ENCODE peak calls at places on chromosomes 11 and 22, in five cellular contexts. Z is RWPE1, T is substantia nigra, E is tibial artery, Q is foreskin keratinocyte. D is an unnamed sample.

GRCh38 chr22:37464181-37464580 is 22.0 kb downstream of the MFNG start:
- DNase-seq in Z (no peak), T (no peak), E (no peak), Q (no peak), D (peak)

GRCh38 chr22:20583471-20583922 is 76.1 kb downstream of the MED15 start:
- DNase-seq in Z (no peak), T (no peak), E (no peak), Q (no peak), D (no peak)

GRCh38 chr22:47997052-47997568 is 1234.7 kb downstream of the TBC1D22A start:
- DNase-seq in Z (no peak), T (no peak), E (no peak), Q (no peak), D (no peak)

GRCh38 chr11:130599073-130599654 is 150.7 kb downstream of the ADAMTS15 start:
- DNase-seq in Z (no peak), T (no peak), E (peak), Q (no peak), D (peak)

GRCh38 chr11:134178275-134178674 is 45.5 kb downstream of the NCAPD3 start:
- DNase-seq in Z (no peak), T (no peak), E (no peak), Q (no peak), D (no peak)

GRCh38 chr22:23054531-23055257 is 15.6 kb upstream of the GNAZ start:
- DNase-seq in Z (no peak), T (no peak), E (peak), Q (no peak), D (no peak)

GRCh38 chr11:125404811-125405481 is 91.1 kb downstream of the FEZ1 start:
- DNase-seq in Z (peak), T (no peak), E (peak), Q (no peak), D (peak)

GRCh38 chr11:65502274-65502851 is 3.5 kb downstream of the MALAT1 start:
- DNase-seq in Z (no peak), T (no peak), E (no peak), Q (no peak), D (no peak)

GRCh38 chr11:111917312-111917711 is 1.4 kb upstream of the C11orf52 start:
- DNase-seq in Z (no peak), T (no peak), E (no peak), Q (no peak), D (no peak)

GRCh38 chr11:132131962-132132361 is 761.5 kb downstream of the NTM start:
- DNase-seq in Z (no peak), T (no peak), E (no peak), Q (no peak), D (no peak)

DNA sequence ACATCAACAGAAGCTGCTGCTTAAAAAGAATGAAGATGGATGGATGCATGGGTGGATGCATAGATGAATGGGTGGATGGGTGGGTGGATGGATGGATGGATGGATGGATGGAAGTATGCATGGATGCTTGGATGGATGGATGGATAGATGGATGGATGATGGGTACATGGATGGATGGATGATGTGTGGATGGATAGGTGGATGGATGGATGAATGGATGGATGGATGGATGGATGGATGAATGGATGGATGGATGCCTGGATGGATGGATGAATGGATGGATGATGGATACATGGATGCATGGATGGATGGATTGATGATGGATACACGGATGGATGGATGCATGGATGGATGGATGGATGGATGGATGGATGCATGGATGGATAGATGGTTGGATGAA is 110.8 kb downstream of the LDLRAD3 start:
- DNase-seq in Z (no peak), T (no peak), E (no peak), Q (no peak), D (no peak)
- H3K27ac ChIP-seq in Z (no peak), T (no peak), E (no peak), Q (no peak), D (no peak)

DNA sequence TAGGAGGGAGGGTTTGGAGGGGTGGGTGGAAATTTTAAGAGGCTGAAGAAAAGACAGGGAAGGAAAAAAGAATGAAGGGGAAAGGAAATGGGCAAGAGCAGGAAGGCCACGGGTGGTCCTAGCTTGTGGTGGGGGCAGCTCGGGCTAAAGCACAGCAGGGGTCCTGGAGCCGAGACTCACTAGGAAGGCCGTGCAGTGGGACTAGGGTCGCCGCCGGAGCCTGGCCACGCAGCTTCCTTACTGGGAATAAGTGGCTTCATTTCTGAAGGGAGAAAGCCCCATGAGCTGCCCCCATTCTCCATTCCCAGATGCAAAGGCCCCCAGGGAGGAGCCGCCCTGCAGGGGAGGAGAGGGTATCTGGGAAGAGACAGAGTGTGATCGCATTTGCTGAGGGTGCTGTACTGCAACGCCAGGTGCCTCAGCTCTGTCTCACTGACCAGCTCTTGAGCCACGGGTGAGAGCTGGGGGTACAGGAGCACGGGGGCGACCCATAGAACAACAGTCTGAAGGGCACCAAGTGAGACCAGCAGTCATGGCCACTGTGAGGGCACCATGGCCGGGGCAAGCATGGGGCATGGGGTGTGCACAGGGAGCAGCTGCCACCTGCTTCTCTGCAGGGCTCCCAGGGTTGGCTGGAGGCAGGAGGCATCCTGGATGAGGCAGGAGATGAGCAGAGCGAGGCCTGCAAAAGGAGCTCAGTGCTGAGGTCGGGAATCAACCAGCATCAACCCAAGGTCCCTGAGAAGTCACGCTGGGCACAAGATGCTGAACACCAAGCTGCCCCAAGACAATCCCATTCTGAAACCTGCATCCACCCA is 11.6 kb downstream of the TOP3B start:
- DNase-seq in Z (no peak), T (no peak), E (no peak), Q (no peak), D (no peak)
- H3K27ac ChIP-seq in Z (peak), T (no peak), E (no peak), Q (no peak), D (no peak)

DNA sequence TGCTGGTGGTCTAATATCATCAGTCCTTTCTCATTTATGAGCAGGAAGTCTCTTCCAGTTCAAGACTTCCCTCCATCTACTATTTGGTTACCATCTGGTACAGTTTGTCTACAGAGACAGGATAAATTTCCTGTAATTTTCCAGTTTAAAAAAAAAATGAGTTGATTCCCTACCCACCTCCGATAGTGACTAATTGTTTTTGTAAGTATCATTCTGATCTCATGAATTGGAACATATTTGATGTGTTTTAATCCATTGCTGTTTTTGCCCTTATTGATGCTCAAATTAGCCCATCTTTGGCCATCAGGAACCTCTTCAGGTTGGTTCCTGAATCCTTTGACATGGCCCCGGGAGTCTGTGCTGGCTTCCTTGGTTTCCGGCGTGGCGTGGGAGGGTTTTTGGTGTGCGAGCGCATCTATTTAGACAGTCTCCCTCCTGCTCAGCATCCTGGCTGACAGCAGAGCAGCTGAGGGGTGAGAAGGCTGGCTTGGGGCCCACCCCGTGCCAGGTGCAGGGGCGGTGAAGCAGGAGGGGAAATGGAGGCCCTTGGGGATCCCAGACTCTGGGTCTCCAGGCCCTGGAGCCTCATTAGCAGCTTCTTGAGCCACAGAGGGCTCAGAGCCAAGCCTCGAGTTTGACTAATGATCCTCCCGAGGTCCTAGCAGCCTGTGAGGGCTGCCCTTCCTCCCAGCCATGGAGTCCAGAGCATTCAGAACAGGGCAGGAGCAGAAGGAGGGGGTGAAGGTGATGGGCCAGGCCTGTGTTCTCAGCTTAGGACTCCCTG is 6.8 kb downstream of the OMP start:
- DNase-seq in Z (no peak), T (no peak), E (peak), Q (no peak), D (no peak)
- H3K27ac ChIP-seq in Z (no peak), T (no peak), E (no peak), Q (no peak), D (peak)

GRCh38 chr22:40634119-40634903 is 2.2 kb downstream of the MRTFA start:
- DNase-seq in Z (no peak), T (no peak), E (no peak), Q (no peak), D (no peak)
- H3K27ac ChIP-seq in Z (peak), T (no peak), E (peak), Q (no peak), D (peak)

D was measured in transverse colon.